ENCODE peak calls at places on chromosomes 4 and X, in nine cellular contexts. D, W, E, B, F, R, N, V and P are unnamed samples.

GRCh38 chrX:40945366-40945713 is 139.9 kb upstream of the USP9X start:
- DNase-seq in B (no peak), F (peak), D (peak), R (no peak), E (no peak), V (peak), N (peak), W (peak), P (no peak)

GRCh38 chr4:44235897-44236296 is 212.7 kb downstream of the KCTD8 start:
- DNase-seq in F (no peak), W (no peak), N (no peak), R (no peak), B (no peak), D (no peak), V (no peak), E (no peak), P (no peak)

GRCh38 chr4:26462874-26463273 is 27.4 kb downstream of the CCKAR start:
- DNase-seq in E (no peak), D (no peak), V (no peak), F (no peak), W (no peak), B (no peak), R (no peak), N (no peak), P (no peak)

GRCh38 chr4:8155048-8155447 is 3.6 kb downstream of the ABLIM2 start:
- DNase-seq in N (no peak), B (no peak), D (no peak), E (no peak), V (no peak), W (no peak), F (no peak), R (no peak), P (no peak)

GRCh38 chr4:120071192-120071795 is 4.6 kb upstream of the MAD2L1 start:
- DNase-seq in W (no peak), V (peak), F (no peak), N (peak), E (peak), B (no peak), D (peak), R (no peak), P (no peak)

GRCh38 chrX:107537815-107538214 is 88.4 kb downstream of the FRMPD3 start:
- DNase-seq in B (peak), R (no peak), D (peak), N (peak), W (no peak), E (peak), V (no peak), F (no peak), P (peak)

GRCh38 chr4:139454111-139454600 is at the start of gene RAB33B:
- DNase-seq in V (no peak), R (no peak), N (no peak), B (no peak), F (no peak), E (no peak), W (no peak), D (no peak), P (no peak)

GRCh38 chr4:57109847-57110634 is at the start of gene IGFBP7:
- DNase-seq in D (peak), V (peak), B (peak), N (peak), E (no peak), W (peak), R (peak), F (peak), P (peak)

GRCh38 chrX:10254746-10255145 is 98.0 kb downstream of the CLCN4 start:
- DNase-seq in N (no peak), D (peak), F (no peak), R (no peak), E (peak), W (no peak), B (no peak), V (no peak), P (no peak)

GRCh38 chr4:108175966-108176365 is 7.2 kb upstream of the LEF1 start:
- DNase-seq in E (no peak), R (no peak), F (no peak), D (no peak), V (no peak), W (no peak), N (no peak), B (no peak), P (no peak)

GRCh38 chrX:118644378-118644777 is 83.0 kb upstream of the IL13RA1 start:
- DNase-seq in R (no peak), F (no peak), E (peak), N (peak), B (no peak), D (no peak), V (no peak), W (no peak), P (peak)

GRCh38 chrX:17669891-17670290 is 67.4 kb upstream of the SCML1 start:
- DNase-seq in B (no peak), R (no peak), N (no peak), V (no peak), W (no peak), F (no peak), E (no peak), D (no peak), P (no peak)

GRCh38 chr4:13483142-13484044 is 747 bp downstream of the RAB28 start:
- DNase-seq in B (peak), R (peak), E (peak), F (peak), V (peak), W (no peak), N (peak), D (peak), P (peak)

GRCh38 chr4:184343400-184344177 is 125.9 kb upstream of the ENPP6 start:
- DNase-seq in E (peak), F (peak), N (peak), W (peak), B (peak), R (no peak), V (peak), D (peak), P (peak)

GRCh38 chrX:14496674-14497073 is 32.7 kb upstream of the GLRA2 start:
- DNase-seq in D (no peak), N (no peak), B (no peak), F (no peak), E (no peak), R (no peak), W (no peak), V (no peak), P (no peak)

GRCh38 chr4:34236118-34236517 is 2008.2 kb downstream of the ARAP2 start:
- DNase-seq in B (no peak), R (no peak), E (no peak), V (no peak), F (no peak), D (no peak), W (no peak), N (no peak), P (no peak)

GRCh38 chrX:54786972-54787371 is 11.1 kb downstream of the ITIH6 start:
- DNase-seq in V (no peak), N (no peak), R (peak), D (peak), W (no peak), F (no peak), E (no peak), B (peak), P (no peak)

GRCh38 chr4:40377462-40378385 is 42.6 kb downstream of the CHRNA9 start:
- DNase-seq in D (no peak), V (no peak), B (no peak), N (no peak), F (no peak), R (no peak), W (no peak), E (no peak), P (no peak)

GRCh38 chr4:53861856-53862610 is 202.4 kb downstream of the CHIC2 start:
- DNase-seq in B (no peak), D (no peak), V (peak), W (peak), N (no peak), R (no peak), E (no peak), F (peak), P (peak)

GRCh38 chr4:139556735-139557505 is 901 bp upstream of the SETD7 start:
- DNase-seq in B (peak), R (peak), E (no peak), N (peak), V (peak), F (peak), D (peak), W (peak), P (no peak)

GRCh38 chr4:175811171-175811570 is 893 bp downstream of the GPM6A start:
- DNase-seq in V (no peak), F (no peak), E (no peak), R (no peak), B (no peak), N (no peak), W (no peak), D (no peak), P (no peak)

GRCh38 chrX:102659790-102660757 is 8.8 kb downstream of the GPRASP1 start:
- DNase-seq in B (peak), R (peak), F (peak), E (peak), N (peak), D (peak), V (peak), W (peak), P (no peak)
- TF ChIP-seq POLR2A in B (no peak), R (peak), F (no peak), E (peak), N (peak), D (peak), V (peak), W (no peak), P (no peak)

GRCh38 chr4:20487446-20487845 is 212.8 kb upstream of the PACRGL start:
- DNase-seq in B (no peak), E (no peak), D (no peak), W (no peak), N (no peak), V (no peak), R (no peak), F (no peak), P (no peak)
- TF ChIP-seq POLR2A in B (no peak), E (no peak), D (no peak), W (no peak), N (no peak), V (no peak), R (no peak), F (no peak), P (no peak)

GRCh38 chr4:174286870-174287269 is 3.2 kb downstream of the CEP44 start:
- DNase-seq in F (no peak), E (no peak), V (no peak), W (no peak), B (no peak), D (no peak), R (no peak), N (peak), P (no peak)

GRCh38 chr4:174282836-174283506 is 496 bp downstream of the FBXO8 start:
- DNase-seq in V (peak), F (peak), B (peak), R (peak), E (peak), N (peak), W (peak), D (peak), P (peak)

GRCh38 chr4:174284181-174284886 is 623 bp downstream of the CEP44 start:
- DNase-seq in B (no peak), D (no peak), W (no peak), R (no peak), N (peak), V (no peak), E (peak), F (no peak), P (peak)

GRCh38 chr4:174281182-174281737 is 2.2 kb downstream of the FBXO8 start:
- DNase-seq in V (no peak), N (peak), E (no peak), B (no peak), R (no peak), W (no peak), F (no peak), D (no peak), P (no peak)

DNA sequence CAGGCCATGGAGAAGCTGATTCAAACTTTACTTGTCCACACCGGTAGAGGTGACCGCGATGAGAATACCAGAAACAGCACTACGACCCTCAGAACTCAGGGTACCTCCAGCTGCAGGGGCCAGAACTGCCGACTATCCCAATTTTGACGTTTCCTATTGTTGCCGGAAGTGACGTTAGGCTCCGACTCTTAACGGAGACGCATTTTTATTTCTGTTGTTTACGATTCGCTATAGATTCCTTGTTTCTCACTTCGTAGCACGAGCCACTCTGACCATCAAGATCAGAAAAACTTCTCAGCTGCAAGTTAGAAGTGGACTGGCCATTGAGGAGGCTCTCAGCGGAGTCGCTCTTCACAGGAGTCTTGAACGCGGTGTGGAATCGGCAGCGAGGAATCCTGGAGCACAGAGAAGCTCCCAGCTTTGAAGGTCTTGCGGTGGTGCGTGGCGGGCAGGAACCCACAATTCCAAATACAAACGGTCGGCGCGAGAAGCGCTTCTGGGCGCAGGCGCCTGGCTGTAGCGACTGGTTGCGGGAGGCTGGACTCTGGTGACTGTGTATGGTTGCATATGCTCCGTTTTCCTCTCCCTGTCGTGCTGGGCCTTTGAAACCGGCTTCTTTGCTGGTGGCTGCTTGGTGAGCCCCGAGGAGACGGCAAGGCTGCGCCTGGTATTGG is at the start of the genes CEP44 and FBXO8:
- DNase-seq in R (no peak), N (peak), W (peak), D (peak), V (peak), E (peak), B (peak), F (peak), P (peak)
- TF ChIP-seq POLR2A in R (peak), N (peak), W (peak), D (peak), V (no peak), E (peak), B (no peak), F (no peak), P (peak)

DNA sequence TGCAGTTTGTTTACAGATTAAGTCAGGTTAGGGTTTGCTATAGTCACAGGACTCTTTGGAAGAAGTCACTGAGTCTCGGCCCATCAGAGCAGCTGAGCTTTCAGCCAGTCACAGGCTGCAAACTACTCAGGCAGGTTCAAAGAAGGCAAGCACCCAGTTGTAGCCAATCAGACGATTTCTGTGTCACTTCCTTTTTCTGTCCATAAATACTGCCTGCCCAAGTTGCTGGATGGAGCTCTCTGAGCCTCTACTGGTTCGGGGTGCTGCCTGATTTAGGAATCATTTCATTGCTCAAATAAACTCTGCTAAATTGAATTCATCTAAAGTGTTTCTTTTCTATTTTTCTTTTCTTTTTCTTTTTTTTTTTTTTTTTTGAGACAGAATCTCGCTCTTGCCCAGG is 7.3 kb upstream of the SH3BP2 start:
- DNase-seq in W (no peak), F (no peak), D (peak), E (no peak), N (peak), B (peak), R (no peak), V (no peak), P (no peak)
- TF ChIP-seq POLR2A in W (no peak), F (no peak), D (no peak), E (no peak), N (no peak), B (no peak), R (no peak), V (no peak), P (no peak)